ENCODE peak calls at places on chromosomes 5 and 9, in six cellular contexts. B is neural progenitor cell, L is SK-N-SH, Q is GM23338, N is PC-3, I is MM.1S. E is an unnamed sample. For H3F3A, the result is how much of the 10 kb centered on the place peaks cover.

GRCh38 chr5:35470866-35471265 is 146.8 kb upstream of the SPEF2 start:
- DNase-seq in Q (no peak), N (peak), I (no peak), L (no peak), B (no peak), E (peak)

GRCh38 chr9:69104830-69105527 is 69.1 kb upstream of the TJP2 start:
- DNase-seq in N (peak), I (peak), B (no peak), Q (peak), L (no peak), E (no peak)

GRCh38 chr5:76604838-76605237 is 18.4 kb downstream of the F2RL2 start:
- DNase-seq in L (no peak), B (no peak), I (no peak), Q (no peak), N (peak), E (peak)

GRCh38 chr9:127942152-127943010 is 4.7 kb upstream of the DPM2 start:
- DNase-seq in Q (peak), N (peak), L (peak), I (peak), B (peak), E (peak)

GRCh38 chr5:97998946-97999345 is 774.5 kb upstream of the RGMB start:
- DNase-seq in N (no peak), B (peak), L (no peak), I (no peak), Q (no peak), E (no peak)

GRCh38 chr9:4934976-4935672 is 49.9 kb upstream of the JAK2 start:
- DNase-seq in N (no peak), I (no peak), Q (no peak), B (peak), L (no peak), E (peak)

GRCh38 chr5:135159626-135160025 is 125.6 kb upstream of the PITX1 start:
- DNase-seq in B (no peak), Q (no peak), L (no peak), N (no peak), I (no peak), E (no peak)

GRCh38 chr5:14665949-14666741 is 1.6 kb downstream of the OTULIN start:
- DNase-seq in N (peak), I (peak), Q (peak), L (peak), B (peak), E (peak)

GRCh38 chr5:123511290-123511647 is 708 bp upstream of the CSNK1G3 start:
- DNase-seq in N (peak), B (peak), L (no peak), Q (peak), I (no peak), E (peak)

GRCh38 chr5:33257807-33258491 is 182.8 kb upstream of the TARS1 start:
- DNase-seq in N (peak), Q (no peak), B (no peak), L (no peak), I (no peak), E (peak)

GRCh38 chr9:107447834-107448233 is 41.7 kb downstream of the KLF4 start:
- DNase-seq in B (no peak), I (no peak), Q (no peak), L (no peak), N (peak), E (no peak)

GRCh38 chr9:18568969-18569368 is 95.0 kb downstream of the ADAMTSL1 start:
- DNase-seq in L (peak), N (no peak), B (no peak), I (no peak), Q (peak), E (peak)

GRCh38 chr5:122805481-122805880 is 30.6 kb downstream of the SNX2 start:
- DNase-seq in B (no peak), N (no peak), I (no peak), Q (no peak), L (no peak), E (peak)

GRCh38 chr9:137233143-137233980 is 2.7 kb downstream of the SLC34A3 start:
- DNase-seq in B (no peak), Q (no peak), I (no peak), L (no peak), N (no peak), E (no peak)

GRCh38 chr9:132740526-132741309 is 70.5 kb downstream of the GTF3C4 start:
- DNase-seq in L (no peak), I (no peak), Q (no peak), N (no peak), B (no peak), E (no peak)
- TF ChIP-seq EZH2phosphoT487 in L (no peak), I (no peak), Q (no peak), N (no peak), B (no peak), E (no peak)

DNA sequence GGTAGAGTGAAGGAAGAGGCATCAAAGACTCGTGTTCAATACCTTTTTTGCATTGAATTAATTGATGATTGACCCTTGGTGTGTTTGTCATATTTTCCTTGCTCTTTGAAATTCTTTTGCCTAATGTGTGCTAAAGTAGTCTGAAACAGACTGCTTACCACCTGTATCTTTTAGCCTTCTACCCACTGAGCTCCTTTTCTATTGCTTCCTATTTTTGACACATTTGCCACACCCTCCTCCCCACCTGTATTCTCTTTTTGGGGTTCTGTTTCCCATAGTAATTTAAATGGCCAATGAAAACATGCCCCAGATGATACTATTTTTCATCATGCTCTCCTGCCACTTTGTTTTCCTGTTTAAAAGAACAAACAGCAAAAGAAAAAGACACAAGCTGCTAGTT is 78.5 kb downstream of the ZCCHC7 start:
- DNase-seq in N (no peak), Q (no peak), I (peak), B (no peak), L (no peak), E (no peak)
- H3F3A ChIP-seq in N (under half), Q (under half), I (under half), B (under half), L (under half), E (under half)

GRCh38 chr5:169331292-169331852 is 30.4 kb upstream of the SLIT3 start:
- DNase-seq in Q (peak), N (peak), L (no peak), B (peak), I (no peak), E (peak)

GRCh38 chr5:169335806-169336205 is 34.9 kb upstream of the SLIT3 start:
- DNase-seq in I (no peak), N (no peak), L (no peak), B (no peak), Q (no peak), E (no peak)

GRCh38 chr5:169339869-169340268 is 38.9 kb upstream of the SLIT3 start:
- DNase-seq in N (no peak), Q (no peak), L (no peak), B (no peak), I (no peak), E (no peak)

GRCh38 chr5:169336234-169336633 is 35.3 kb upstream of the SLIT3 start:
- DNase-seq in N (no peak), I (no peak), L (peak), Q (no peak), B (no peak), E (no peak)
- TF ChIP-seq EZH2phosphoT487 in N (no peak), I (no peak), L (no peak), Q (no peak), B (no peak), E (no peak)

GRCh38 chr5:74627511-74628120 is 12.9 kb downstream of the ENC1 start:
- DNase-seq in B (no peak), I (no peak), N (no peak), Q (no peak), L (no peak), E (no peak)

GRCh38 chr5:74629326-74629725 is 11.2 kb downstream of the ENC1 start:
- DNase-seq in N (no peak), L (no peak), Q (no peak), B (peak), I (no peak), E (no peak)

GRCh38 chr5:74632947-74633356 is 7.6 kb downstream of the ENC1 start:
- DNase-seq in L (no peak), N (peak), I (no peak), B (no peak), Q (no peak), E (peak)

GRCh38 chr5:74631088-74631960 is 9.2 kb downstream of the ENC1 start:
- DNase-seq in I (no peak), Q (peak), B (peak), L (no peak), N (peak), E (peak)

DNA sequence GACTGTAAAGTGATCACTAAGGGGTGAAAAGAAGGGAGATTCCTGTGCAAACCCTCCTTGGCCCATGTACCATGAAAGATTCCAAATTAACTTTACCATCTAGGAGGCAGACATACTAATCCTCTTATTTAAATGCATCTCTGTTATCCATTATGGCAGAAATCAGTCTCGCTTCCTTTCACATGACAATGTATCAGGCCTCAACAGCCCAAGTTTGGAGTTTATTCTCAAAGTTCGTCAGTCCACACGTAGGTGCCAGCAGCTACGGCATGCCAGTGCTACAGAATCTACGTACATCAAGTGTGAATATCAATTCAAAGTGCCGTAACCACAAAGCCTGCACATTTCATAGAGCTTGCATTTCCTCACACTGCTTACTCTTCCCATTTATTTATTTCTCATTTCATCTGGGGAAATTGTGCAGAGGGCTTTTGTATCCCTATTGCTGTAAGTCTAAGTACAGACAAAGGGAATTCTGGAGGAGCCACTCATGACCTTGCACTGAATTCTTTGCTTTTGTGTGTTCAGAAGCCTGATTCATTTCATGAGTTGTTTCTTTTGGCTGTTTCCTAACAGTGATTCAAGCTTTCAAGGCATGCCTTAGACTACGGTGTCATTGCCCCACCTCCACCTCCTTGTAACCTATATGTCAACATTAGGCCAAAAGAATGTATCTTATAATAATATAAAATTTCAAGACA is 10.0 kb downstream of the ENC1 start:
- DNase-seq in Q (no peak), I (no peak), L (no peak), B (no peak), N (peak), E (peak)
- H3F3A ChIP-seq in Q (under half), I (under half), L (under half), B (half or more), N (under half), E (under half)

DNA sequence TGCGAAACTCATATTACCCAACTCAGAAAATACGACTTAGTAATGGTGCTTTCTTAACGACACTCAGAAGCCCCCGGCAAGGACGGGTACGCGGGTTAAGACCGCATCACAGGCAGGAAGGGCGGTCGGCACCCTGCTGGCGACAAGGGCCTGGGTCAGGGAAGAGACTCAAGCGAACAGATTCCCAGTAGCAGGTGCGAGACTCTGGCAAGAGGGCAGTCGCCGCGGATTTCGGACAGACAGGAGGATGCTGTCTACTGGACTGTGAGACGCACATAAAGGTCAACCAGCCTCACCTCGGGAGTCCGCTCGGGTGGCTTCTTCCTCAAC is 398 bp downstream of the RAPGEF6 start:
- DNase-seq in N (peak), L (peak), Q (peak), I (peak), B (peak), E (peak)
- TF ChIP-seq EZH2phosphoT487 in N (no peak), L (no peak), Q (no peak), I (no peak), B (no peak), E (no peak)

GRCh38 chr5:173228639-173229380 is 6.2 kb downstream of the NKX2-5 start:
- DNase-seq in B (peak), N (no peak), L (no peak), Q (peak), I (no peak), E (peak)
- H3F3A ChIP-seq in B (under half), N (under half), L (under half), Q (under half), I (under half), E (under half)

GRCh38 chr5:1279443-1280151 is 15.3 kb downstream of the TERT start:
- DNase-seq in Q (no peak), B (no peak), N (no peak), L (no peak), I (no peak), E (no peak)
- TF ChIP-seq EZH2phosphoT487 in Q (no peak), B (no peak), N (no peak), L (no peak), I (no peak), E (no peak)

DNA sequence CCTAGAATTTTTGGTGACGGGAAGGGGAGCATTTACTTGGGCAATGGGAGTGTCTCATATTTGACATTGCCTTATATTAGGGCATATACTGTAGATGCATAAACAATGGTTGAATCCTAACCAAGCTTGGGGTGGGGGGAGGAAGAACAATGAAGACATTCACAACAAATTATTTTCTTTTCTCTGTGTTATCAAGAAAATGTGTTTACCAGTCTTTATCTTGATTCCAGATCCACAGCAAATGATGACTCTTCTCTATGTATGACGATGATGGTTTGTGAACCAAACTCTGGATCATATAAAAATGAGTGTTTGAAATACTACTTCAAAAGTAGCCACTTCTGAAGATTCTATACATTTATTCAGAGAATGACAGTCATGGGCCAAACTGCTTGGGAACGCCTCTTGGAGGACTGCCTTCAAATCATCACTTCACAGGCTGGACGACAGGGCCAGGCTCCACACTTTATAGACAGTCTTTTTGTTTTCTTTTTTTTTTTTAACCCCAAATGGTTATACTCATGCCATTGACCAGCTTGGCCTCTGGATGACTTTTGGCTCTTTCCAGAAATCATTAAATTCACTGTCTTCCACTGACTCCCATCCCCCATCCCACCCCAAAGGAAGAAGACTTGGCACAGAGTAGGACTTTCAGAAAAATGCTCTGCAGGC is 123.8 kb upstream of the LIFR start:
- DNase-seq in B (no peak), Q (no peak), N (no peak), I (no peak), L (no peak), E (no peak)
- H3F3A ChIP-seq in B (under half), Q (under half), N (under half), I (under half), L (under half), E (under half)

GRCh38 chr5:127187711-127188110 is 102.9 kb upstream of the MEGF10 start:
- DNase-seq in N (no peak), L (peak), I (no peak), Q (no peak), B (no peak), E (no peak)

GRCh38 chr5:127192150-127192549 is 98.4 kb upstream of the MEGF10 start:
- DNase-seq in N (no peak), Q (no peak), B (no peak), I (no peak), L (no peak), E (no peak)

GRCh38 chr5:127196042-127196441 is 94.6 kb upstream of the MEGF10 start:
- DNase-seq in N (no peak), Q (no peak), I (no peak), L (no peak), B (no peak), E (no peak)

DNA sequence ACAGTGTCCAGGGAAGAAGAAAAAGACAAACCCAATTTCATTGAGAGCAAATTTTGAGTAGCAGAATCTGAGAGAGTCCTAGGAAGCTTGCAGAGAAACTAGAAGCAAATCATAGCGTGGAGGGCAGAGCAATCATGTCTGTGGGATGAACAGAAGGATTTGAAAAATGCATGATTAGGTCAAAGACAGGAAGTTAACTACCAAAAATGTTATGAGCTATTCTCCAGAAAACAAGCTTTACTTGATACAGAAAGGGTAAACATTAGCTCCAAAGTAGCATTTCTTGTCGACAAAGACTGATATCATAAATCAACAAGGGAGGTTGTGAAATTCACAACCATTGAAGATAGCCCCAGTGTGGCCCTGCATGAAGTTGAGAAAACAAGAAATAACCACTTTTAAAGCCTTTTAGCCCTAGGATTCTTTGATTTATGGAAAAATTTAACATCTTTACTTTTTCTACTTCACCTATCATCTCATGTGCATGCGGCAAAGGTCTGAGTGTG is 97.7 kb upstream of the MEGF10 start:
- DNase-seq in L (no peak), I (no peak), N (no peak), B (no peak), Q (no peak), E (no peak)
- TF ChIP-seq EZH2phosphoT487 in L (no peak), I (no peak), N (no peak), B (no peak), Q (no peak), E (no peak)

E was measured in GM23248.